ENCODE peak calls at places on chromosomes 13 and 19, in ten cellular contexts. X is activated naive CD4-positive, alpha-beta T cell treated with anti-CD3 and anti-CD28 coated beads for 36 hours; W is HEK293T; B is NCI-H748 treated with DMSO at 0.1 percent for 48 hours; F is HTR-8/SVneo; K is cardiac muscle cell; L is cardiac fibroblast; Y is AG09319; M is kidney; D is caudate nucleus. Z is an unnamed sample.

GRCh38 chr19:38647966-38648788 is 728 bp downstream of the ACTN4 start:
- DNase-seq in X (no peak), W (no peak), B (no peak), F (no peak), K (no peak), L (no peak), Y (no peak), M (no peak), D (no peak), Z (no peak)

GRCh38 chr19:610801-611505 is 21.3 kb downstream of the HCN2 start:
- DNase-seq in X (peak), W (no peak), B (no peak), F (no peak), K (peak), L (peak), Y (no peak), M (peak), D (no peak), Z (no peak)

GRCh38 chr13:111160648-111161047 is 45.5 kb downstream of the ARHGEF7 start:
- DNase-seq in X (no peak), W (no peak), B (no peak), F (no peak), K (no peak), L (no peak), Y (no peak), M (no peak), D (no peak), Z (no peak)

GRCh38 chr13:33940898-33941297 is 122.9 kb downstream of the RFC3 start:
- DNase-seq in X (no peak), W (no peak), B (no peak), F (no peak), K (peak), L (peak), Y (no peak), M (no peak), D (no peak), Z (no peak)

GRCh38 chr13:66180806-66181205 is 1049.3 kb downstream of the PCDH9 start:
- DNase-seq in X (no peak), W (no peak), B (no peak), F (no peak), K (no peak), L (no peak), Y (no peak), M (no peak), D (no peak), Z (no peak)

GRCh38 chr19:22595422-22595821 is 38.7 kb upstream of the ZNF492 start:
- DNase-seq in X (no peak), W (no peak), B (no peak), F (no peak), K (no peak), L (no peak), Y (no peak), M (no peak), D (no peak), Z (no peak)

GRCh38 chr19:33388817-33389573 is 15.5 kb downstream of the CEBPG start:
- DNase-seq in X (no peak), W (no peak), B (no peak), F (no peak), K (no peak), L (no peak), Y (no peak), M (peak), D (no peak), Z (no peak)

GRCh38 chr13:30371649-30372265 is 50.5 kb upstream of the UBE2L5 start:
- DNase-seq in X (peak), W (no peak), B (no peak), F (no peak), K (peak), L (peak), Y (no peak), M (no peak), D (no peak), Z (peak)

GRCh38 chr13:109494955-109495354 is 291.4 kb downstream of the IRS2 start:
- DNase-seq in X (no peak), W (no peak), B (peak), F (peak), K (peak), L (peak), Y (no peak), M (no peak), D (peak), Z (peak)

GRCh38 chr19:28961772-28962500 is 251.0 kb downstream of the UQCRFS1 start:
- DNase-seq in X (no peak), W (no peak), B (no peak), F (no peak), K (peak), L (peak), Y (peak), M (no peak), D (no peak), Z (peak)

GRCh38 chr19:33397536-33398360 is 24.2 kb downstream of the CEBPG start:
- DNase-seq in X (no peak), W (peak), B (no peak), F (no peak), K (no peak), L (no peak), Y (no peak), M (peak), D (no peak), Z (no peak)

GRCh38 chr13:31433756-31434155 is 234.0 kb downstream of the B3GLCT start:
- DNase-seq in X (no peak), W (no peak), B (no peak), F (no peak), K (no peak), L (no peak), Y (no peak), M (no peak), D (no peak), Z (no peak)

GRCh38 chr19:33143897-33144405 is 12.0 kb downstream of the WDR88 start:
- DNase-seq in X (peak), W (peak), B (peak), F (peak), K (peak), L (peak), Y (no peak), M (peak), D (peak), Z (no peak)

GRCh38 chr13:21606781-21607180 is 2.8 kb upstream of the MICU2 start:
- DNase-seq in X (no peak), W (no peak), B (no peak), F (no peak), K (no peak), L (no peak), Y (no peak), M (no peak), D (no peak), Z (no peak)

GRCh38 chr13:82627183-82627582 is 1255.1 kb downstream of the SLITRK1 start:
- DNase-seq in X (no peak), W (peak), B (peak), F (peak), K (no peak), L (peak), Y (peak), M (no peak), D (no peak), Z (peak)

GRCh38 chr13:39859898-39860297 is 204.4 kb downstream of the COG6 start:
- DNase-seq in X (no peak), W (no peak), B (no peak), F (no peak), K (no peak), L (no peak), Y (no peak), M (no peak), D (no peak), Z (no peak)

GRCh38 chr13:47250141-47250540 is 353.3 kb upstream of the HTR2A start:
- DNase-seq in X (no peak), W (no peak), B (no peak), F (no peak), K (peak), L (peak), Y (no peak), M (no peak), D (no peak), Z (peak)

GRCh38 chr19:49689133-49690072 is at the start of gene ADM5:
- DNase-seq in X (peak), W (no peak), B (peak), F (no peak), K (peak), L (no peak), Y (no peak), M (no peak), D (peak), Z (no peak)

GRCh38 chr13:65456150-65456912 is 1773.8 kb downstream of the PCDH9 start:
- DNase-seq in X (no peak), W (no peak), B (peak), F (no peak), K (no peak), L (no peak), Y (no peak), M (no peak), D (no peak), Z (no peak)

GRCh38 chr19:39430675-39431593 is 4.8 kb downstream of the RPS16 start:
- DNase-seq in X (peak), W (no peak), B (no peak), F (peak), K (peak), L (peak), Y (no peak), M (no peak), D (no peak), Z (no peak)

GRCh38 chr13:49302222-49302621 is 54.5 kb downstream of the CDADC1 start:
- DNase-seq in X (no peak), W (no peak), B (no peak), F (no peak), K (no peak), L (no peak), Y (no peak), M (no peak), D (no peak), Z (no peak)

GRCh38 chr19:27740396-27740795 is 1472.6 kb downstream of the UQCRFS1 start:
- DNase-seq in X (no peak), W (no peak), B (no peak), F (no peak), K (no peak), L (no peak), Y (no peak), M (no peak), D (no peak), Z (no peak)

GRCh38 chr13:39586956-39587605 is 15.9 kb downstream of the LHFPL6 start:
- DNase-seq in X (no peak), W (no peak), B (no peak), F (no peak), K (no peak), L (no peak), Y (no peak), M (no peak), D (no peak), Z (no peak)

Z was measured in AG09309.